ENCODE peak calls at places on chromosome 14, in ten cellular contexts. N is NCI-H82, B is NCI-H524, H is GOT3, I is pancreas, S is ELR, W is T-helper 1 cell, A is astrocyte of the spinal cord, F is GM10248, Z is skeletal muscle cell. Q is an unnamed sample.

GRCh38 chr14:21206753-21207684 is 51.2 kb upstream of the OR5AU1 start:
- DNase-seq in N (no peak), B (no peak), H (no peak), I (no peak), S (no peak), W (no peak), A (no peak), F (no peak), Z (no peak), Q (no peak)

GRCh38 chr14:100416921-100417451 is 93.8 kb downstream of the SLC25A47 start:
- DNase-seq in N (no peak), B (no peak), H (no peak), I (no peak), S (peak), W (no peak), A (peak), F (no peak), Z (no peak), Q (no peak)

GRCh38 chr14:100554082-100554677 is 33.0 kb downstream of the BEGAIN start:
- DNase-seq in N (no peak), B (no peak), H (no peak), I (no peak), S (peak), W (no peak), A (no peak), F (no peak), Z (no peak), Q (no peak)

GRCh38 chr14:104346112-104346462 is 207.7 kb downstream of the KIF26A start:
- DNase-seq in N (no peak), B (no peak), H (no peak), I (no peak), S (no peak), W (no peak), A (no peak), F (no peak), Z (no peak), Q (no peak)

GRCh38 chr14:60188115-60188514 is 22.9 kb upstream of the DHRS7 start:
- DNase-seq in N (peak), B (peak), H (no peak), I (no peak), S (peak), W (no peak), A (no peak), F (no peak), Z (no peak), Q (no peak)

GRCh38 chr14:69441948-69442347 is 42.6 kb upstream of the PLEKHD1 start:
- DNase-seq in N (no peak), B (no peak), H (no peak), I (no peak), S (no peak), W (no peak), A (no peak), F (peak), Z (no peak), Q (no peak)

GRCh38 chr14:55245657-55246268 is 25.5 kb upstream of the FBXO34 start:
- DNase-seq in N (peak), B (no peak), H (no peak), I (no peak), S (peak), W (no peak), A (peak), F (peak), Z (no peak), Q (no peak)

GRCh38 chr14:24398298-24398942 is 383 bp upstream of the NYNRIN start:
- DNase-seq in N (peak), B (no peak), H (no peak), I (no peak), S (no peak), W (no peak), A (peak), F (no peak), Z (no peak), Q (peak)

GRCh38 chr14:101444116-101444515 is 117.2 kb upstream of the DIO3 start:
- DNase-seq in N (no peak), B (no peak), H (no peak), I (no peak), S (peak), W (no peak), A (no peak), F (no peak), Z (peak), Q (no peak)

GRCh38 chr14:71702799-71703198 is 229.4 kb upstream of the RGS6 start:
- DNase-seq in N (peak), B (peak), H (no peak), I (no peak), S (no peak), W (no peak), A (no peak), F (no peak), Z (no peak), Q (no peak)

GRCh38 chr14:96997996-96998395 is 200.8 kb downstream of the VRK1 start:
- DNase-seq in N (no peak), B (no peak), H (no peak), I (no peak), S (no peak), W (no peak), A (no peak), F (no peak), Z (no peak), Q (no peak)

GRCh38 chr14:100346306-100347091 is 23.4 kb downstream of the SLC25A47 start:
- DNase-seq in N (no peak), B (no peak), H (no peak), I (no peak), S (no peak), W (no peak), A (no peak), F (no peak), Z (no peak), Q (no peak)

GRCh38 chr14:54786191-54786755 is 116.4 kb downstream of the GCH1 start:
- DNase-seq in N (no peak), B (no peak), H (no peak), I (no peak), S (no peak), W (no peak), A (no peak), F (no peak), Z (no peak), Q (no peak)

GRCh38 chr14:78921856-78922255 is 751.7 kb downstream of the NRXN3 start:
- DNase-seq in N (no peak), B (no peak), H (no peak), I (no peak), S (peak), W (no peak), A (peak), F (no peak), Z (peak), Q (no peak)

GRCh38 chr14:70685480-70686197 is 43.9 kb downstream of the TTC9 start:
- DNase-seq in N (peak), B (peak), H (no peak), I (no peak), S (no peak), W (no peak), A (peak), F (no peak), Z (no peak), Q (no peak)

GRCh38 chr14:77376380-77376770 is 519 bp downstream of the TMED8 start:
- DNase-seq in N (peak), B (no peak), H (no peak), I (peak), S (peak), W (peak), A (peak), F (peak), Z (no peak), Q (peak)

GRCh38 chr14:20539906-20540305 is 20.9 kb downstream of the RNASE9 start:
- DNase-seq in N (no peak), B (no peak), H (no peak), I (no peak), S (no peak), W (no peak), A (no peak), F (no peak), Z (no peak), Q (no peak)

GRCh38 chr14:68379510-68380303 is 413.2 kb downstream of the ZFP36L1 start:
- DNase-seq in N (no peak), B (no peak), H (no peak), I (no peak), S (no peak), W (no peak), A (no peak), F (no peak), Z (no peak), Q (no peak)

GRCh38 chr14:49551569-49551968 is 34.6 kb downstream of the RPS29 start:
- DNase-seq in N (no peak), B (no peak), H (no peak), I (no peak), S (no peak), W (no peak), A (no peak), F (no peak), Z (no peak), Q (no peak)

GRCh38 chr14:43116341-43116740 is 1390.7 kb downstream of the FSCB start:
- DNase-seq in N (no peak), B (no peak), H (no peak), I (no peak), S (peak), W (no peak), A (peak), F (no peak), Z (no peak), Q (no peak)

GRCh38 chr14:21960636-21961035 is 287.0 kb upstream of the OR4E1 start:
- DNase-seq in N (no peak), B (no peak), H (no peak), I (no peak), S (no peak), W (no peak), A (no peak), F (no peak), Z (no peak), Q (no peak)

GRCh38 chr14:78512021-78512420 is 341.8 kb downstream of the NRXN3 start:
- DNase-seq in N (no peak), B (no peak), H (no peak), I (no peak), S (no peak), W (no peak), A (no peak), F (no peak), Z (no peak), Q (no peak)

GRCh38 chr14:101027291-101027690 is 123.8 kb upstream of the RTL1 start:
- DNase-seq in N (no peak), B (no peak), H (no peak), I (peak), S (no peak), W (no peak), A (no peak), F (no peak), Z (no peak), Q (peak)

GRCh38 chr14:33393895-33394405 is 455.3 kb downstream of the NPAS3 start:
- DNase-seq in N (no peak), B (no peak), H (no peak), I (no peak), S (no peak), W (no peak), A (no peak), F (no peak), Z (no peak), Q (no peak)

GRCh38 chr14:69346710-69347109 is 51.4 kb downstream of the ERH start:
- DNase-seq in N (peak), B (peak), H (no peak), I (peak), S (peak), W (no peak), A (no peak), F (peak), Z (no peak), Q (no peak)

GRCh38 chr14:39268393-39268792 is 34.7 kb downstream of the MIA2 start:
- DNase-seq in N (peak), B (peak), H (no peak), I (no peak), S (peak), W (no peak), A (peak), F (no peak), Z (no peak), Q (no peak)

GRCh38 chr14:99441918-99442317 is 38.7 kb downstream of the SETD3 start:
- DNase-seq in N (no peak), B (no peak), H (no peak), I (no peak), S (no peak), W (no peak), A (no peak), F (no peak), Z (no peak), Q (no peak)

GRCh38 chr14:75127903-75128595 is 1.2 kb upstream of the NEK9 start:
- DNase-seq in N (no peak), B (no peak), H (no peak), I (no peak), S (peak), W (no peak), A (no peak), F (no peak), Z (no peak), Q (no peak)

Q was measured in kidney.